ENCODE peak calls at places on chromosomes 16 and 17, in five cellular contexts. One of them, this sample, is unnamed.
A peak's percentile ranks its signal among the peaks of the same experiment; 100 is the strongest.

GRCh38 chr16:51151435-51151950 is 423 bp upstream of the SALL1 start:
- DNase-seq in HCT116: no peak
- DNase-seq in PC-3: no peak
- DNase-seq in fibroblast of pulmonary artery: peak; percentile 79
- DNase-seq in CD8-positive, alpha-beta T cell: no peak
- DNase-seq in this sample: no peak

GRCh38 chr16:508884-509736 is 18.4 kb upstream of the CAPN15 start:
- DNase-seq in CD8-positive, alpha-beta T cell: no peak
- DNase-seq in HCT116: no peak
- DNase-seq in fibroblast of pulmonary artery: peak; percentile 14
- DNase-seq in PC-3: no peak
- DNase-seq in this sample: no peak

GRCh38 chr16:53220585-53220984 is 165.8 kb downstream of the CHD9 start:
- DNase-seq in PC-3: no peak
- DNase-seq in CD8-positive, alpha-beta T cell: peak; percentile 12
- DNase-seq in fibroblast of pulmonary artery: peak; percentile 60
- DNase-seq in HCT116: no peak
- DNase-seq in this sample: no peak

GRCh38 chr17:37239690-37240344 is 136.0 kb upstream of the C17orf78 start:
- DNase-seq in PC-3: peak; percentile 38
- DNase-seq in HCT116: peak; percentile 3
- DNase-seq in CD8-positive, alpha-beta T cell: no peak
- DNase-seq in fibroblast of pulmonary artery: peak; percentile 62
- DNase-seq in this sample: peak; percentile 28

GRCh38 chr16:35187665-35188225 is 1728.3 kb downstream of the TP53TG3F start:
- DNase-seq in fibroblast of pulmonary artery: no peak
- DNase-seq in PC-3: no peak
- DNase-seq in HCT116: no peak
- DNase-seq in CD8-positive, alpha-beta T cell: no peak
- DNase-seq in this sample: no peak

GRCh38 chr17:80663783-80664206 is 119.2 kb downstream of the RPTOR start:
- DNase-seq in HCT116: no peak
- DNase-seq in PC-3: no peak
- DNase-seq in fibroblast of pulmonary artery: peak; percentile 20
- DNase-seq in CD8-positive, alpha-beta T cell: peak; percentile 38
- DNase-seq in this sample: no peak

GRCh38 chr16:25605381-25605780 is 86.4 kb upstream of the HS3ST4 start:
- DNase-seq in HCT116: no peak
- DNase-seq in fibroblast of pulmonary artery: no peak
- DNase-seq in PC-3: no peak
- DNase-seq in CD8-positive, alpha-beta T cell: no peak
- DNase-seq in this sample: no peak

GRCh38 chr16:89738072-89738377 is 16.7 kb downstream of the ZNF276 start:
- DNase-seq in HCT116: no peak
- DNase-seq in fibroblast of pulmonary artery: no peak
- DNase-seq in CD8-positive, alpha-beta T cell: no peak
- DNase-seq in PC-3: no peak
- DNase-seq in this sample: no peak

GRCh38 chr17:34542700-34543336 is 36.6 kb upstream of the TMEM132E start:
- DNase-seq in fibroblast of pulmonary artery: peak; percentile 31
- DNase-seq in CD8-positive, alpha-beta T cell: peak; percentile 56
- DNase-seq in HCT116: no peak
- DNase-seq in PC-3: peak; percentile 48
- DNase-seq in this sample: peak; percentile 42

GRCh38 chr16:85690469-85691064 is 1.8 kb upstream of the GINS2 start:
- DNase-seq in fibroblast of pulmonary artery: no peak
- DNase-seq in HCT116: no peak
- DNase-seq in CD8-positive, alpha-beta T cell: no peak
- DNase-seq in PC-3: no peak
- DNase-seq in this sample: no peak

GRCh38 chr17:43713494-43714162 is 45.0 kb downstream of the SOST start:
- DNase-seq in CD8-positive, alpha-beta T cell: no peak
- DNase-seq in PC-3: peak; percentile 60
- DNase-seq in HCT116: no peak
- DNase-seq in fibroblast of pulmonary artery: peak; percentile 26
- DNase-seq in this sample: peak; percentile 56

GRCh38 chr16:77835111-77835510 is 46.7 kb downstream of the VAT1L start:
- DNase-seq in CD8-positive, alpha-beta T cell: no peak
- DNase-seq in fibroblast of pulmonary artery: no peak
- DNase-seq in HCT116: no peak
- DNase-seq in PC-3: no peak
- DNase-seq in this sample: no peak

GRCh38 chr17:16989953-16990860 is 18.3 kb upstream of the TNFRSF13B start:
- DNase-seq in fibroblast of pulmonary artery: no peak
- DNase-seq in HCT116: no peak
- DNase-seq in CD8-positive, alpha-beta T cell: no peak
- DNase-seq in PC-3: peak; percentile 24
- DNase-seq in this sample: no peak

GRCh38 chr17:81039854-81040758 is 5.2 kb downstream of the BAIAP2 start:
- DNase-seq in PC-3: peak; percentile 65
- DNase-seq in fibroblast of pulmonary artery: peak; percentile 62
- DNase-seq in CD8-positive, alpha-beta T cell: no peak
- DNase-seq in HCT116: no peak
- DNase-seq in this sample: no peak

GRCh38 chr16:61435356-61435755 is 600.9 kb downstream of the CDH8 start:
- DNase-seq in CD8-positive, alpha-beta T cell: no peak
- DNase-seq in PC-3: peak; percentile 3
- DNase-seq in fibroblast of pulmonary artery: no peak
- DNase-seq in HCT116: no peak
- DNase-seq in this sample: no peak

GRCh38 chr17:40309031-40309937 is at the start of gene RARA:
- DNase-seq in CD8-positive, alpha-beta T cell: peak; percentile 55
- DNase-seq in fibroblast of pulmonary artery: peak; percentile 47
- DNase-seq in PC-3: no peak
- DNase-seq in HCT116: no peak
- DNase-seq in this sample: peak; percentile 74

GRCh38 chr17:7191571-7192270 is 12.6 kb upstream of the ASGR1 start:
- DNase-seq in HCT116: no peak
- DNase-seq in CD8-positive, alpha-beta T cell: peak; percentile 27
- DNase-seq in fibroblast of pulmonary artery: no peak
- DNase-seq in PC-3: peak; percentile 34
- DNase-seq in this sample: peak; percentile 57

GRCh38 chr17:76642994-76643393 is 563 bp downstream of the ST6GALNAC1 start:
- DNase-seq in CD8-positive, alpha-beta T cell: no peak
- DNase-seq in fibroblast of pulmonary artery: no peak
- DNase-seq in HCT116: no peak
- DNase-seq in PC-3: no peak
- DNase-seq in this sample: no peak

GRCh38 chr16:2231016-2231931 is 5.0 kb upstream of the DNASE1L2 start:
- DNase-seq in HCT116: no peak
- DNase-seq in fibroblast of pulmonary artery: no peak
- DNase-seq in CD8-positive, alpha-beta T cell: no peak
- DNase-seq in PC-3: no peak
- DNase-seq in this sample: no peak

GRCh38 chr17:38735161-38735997 is 5.2 kb downstream of the CISD3 start:
- DNase-seq in CD8-positive, alpha-beta T cell: peak; percentile 82
- DNase-seq in HCT116: no peak
- DNase-seq in fibroblast of pulmonary artery: peak; percentile 39
- DNase-seq in PC-3: peak; percentile 21
- DNase-seq in this sample: peak; percentile 87

GRCh38 chr17:67829331-67829730 is 4.0 kb downstream of the BPTF start:
- DNase-seq in HCT116: no peak
- DNase-seq in PC-3: peak; percentile 63
- DNase-seq in CD8-positive, alpha-beta T cell: no peak
- DNase-seq in fibroblast of pulmonary artery: no peak
- DNase-seq in this sample: no peak

GRCh38 chr17:57834146-57834741 is 15.6 kb downstream of the MRPS23 start:
- DNase-seq in fibroblast of pulmonary artery: no peak
- DNase-seq in CD8-positive, alpha-beta T cell: no peak
- DNase-seq in HCT116: no peak
- DNase-seq in PC-3: peak; percentile 96
- DNase-seq in this sample: no peak

GRCh38 chr17:69870091-69870530 is 204.9 kb upstream of the KCNJ16 start:
- DNase-seq in CD8-positive, alpha-beta T cell: no peak
- DNase-seq in PC-3: peak; percentile 95
- DNase-seq in HCT116: no peak
- DNase-seq in fibroblast of pulmonary artery: peak; percentile 19
- DNase-seq in this sample: peak; percentile 10

GRCh38 chr16:89583895-89584644 is 8.5 kb downstream of the CPNE7 start:
- DNase-seq in CD8-positive, alpha-beta T cell: no peak
- DNase-seq in HCT116: no peak
- DNase-seq in fibroblast of pulmonary artery: no peak
- DNase-seq in PC-3: no peak
- DNase-seq in this sample: no peak

GRCh38 chr16:84281077-84281476 is 13.6 kb upstream of the WFDC1 start:
- DNase-seq in HCT116: peak; percentile 78
- DNase-seq in PC-3: peak; percentile 8
- DNase-seq in fibroblast of pulmonary artery: peak; percentile 34
- DNase-seq in CD8-positive, alpha-beta T cell: no peak
- DNase-seq in this sample: no peak

DNA sequence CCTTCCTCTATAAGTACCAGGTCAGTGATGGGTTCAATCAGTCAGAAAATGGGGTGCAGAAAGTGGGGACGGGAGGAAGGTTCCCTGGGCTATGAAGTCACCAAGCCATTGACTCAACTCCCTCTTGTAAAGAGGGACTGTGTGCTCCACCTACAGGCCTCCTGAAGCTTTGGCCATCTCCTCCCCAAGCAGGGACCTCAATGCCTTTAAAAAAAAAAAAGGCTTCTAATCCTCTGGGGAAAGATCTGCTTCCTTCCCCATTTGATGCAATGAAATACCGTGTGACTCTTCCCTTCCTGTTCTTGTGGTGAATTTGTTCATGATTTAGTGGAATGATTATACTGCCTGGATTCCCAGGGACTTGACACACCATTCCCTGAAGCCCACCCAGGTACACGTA is 30.8 kb downstream of the VWA3A start:
- DNase-seq in HCT116: peak; percentile 2
- DNase-seq in fibroblast of pulmonary artery: peak; percentile 6
- DNase-seq in CD8-positive, alpha-beta T cell: no peak
- DNase-seq in PC-3: no peak
- DNase-seq in this sample: no peak
- TF ChIP-seq CTCF in HCT116: peak; percentile 33
- TF ChIP-seq CTCF in fibroblast of pulmonary artery: no peak
- TF ChIP-seq CTCF in CD8-positive, alpha-beta T cell: no peak
- TF ChIP-seq CTCF in PC-3: peak; percentile 26
- TF ChIP-seq CTCF in this sample: no peak

GRCh38 chr16:56788435-56788834 is 58.5 kb downstream of the NUP93 start:
- DNase-seq in CD8-positive, alpha-beta T cell: no peak
- DNase-seq in PC-3: no peak
- DNase-seq in fibroblast of pulmonary artery: no peak
- DNase-seq in HCT116: no peak
- DNase-seq in this sample: no peak

GRCh38 chr16:56787185-56787584 is 57.3 kb downstream of the NUP93 start:
- DNase-seq in fibroblast of pulmonary artery: no peak
- DNase-seq in PC-3: no peak
- DNase-seq in HCT116: no peak
- DNase-seq in CD8-positive, alpha-beta T cell: no peak
- DNase-seq in this sample: no peak

GRCh38 chr16:56792960-56793359 is 63.0 kb downstream of the NUP93 start:
- DNase-seq in PC-3: no peak
- DNase-seq in CD8-positive, alpha-beta T cell: no peak
- DNase-seq in fibroblast of pulmonary artery: no peak
- DNase-seq in HCT116: no peak
- DNase-seq in this sample: no peak

GRCh38 chr16:56793504-56793903 is 63.6 kb downstream of the NUP93 start:
- DNase-seq in CD8-positive, alpha-beta T cell: no peak
- DNase-seq in HCT116: no peak
- DNase-seq in PC-3: peak; percentile 40
- DNase-seq in fibroblast of pulmonary artery: peak; percentile 72
- DNase-seq in this sample: no peak

DNA sequence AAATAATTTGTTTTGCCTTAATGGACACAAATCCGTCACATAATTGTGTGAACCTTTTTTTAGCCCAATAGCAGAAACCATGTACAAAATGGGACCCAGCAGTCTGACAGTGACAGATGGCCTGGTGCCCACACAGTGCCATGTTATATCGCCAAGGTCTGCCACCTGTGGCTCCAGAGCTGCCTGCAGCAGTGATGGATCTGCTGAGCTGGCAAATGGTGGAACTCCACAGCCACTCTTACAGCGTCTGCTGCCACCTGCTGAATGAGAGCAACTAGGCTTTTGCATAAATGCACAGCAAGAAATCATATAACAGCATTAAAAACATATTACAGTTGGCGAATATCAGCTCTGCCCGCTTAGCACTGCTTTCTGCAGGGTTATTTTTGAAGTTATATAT is 59.4 kb downstream of the NUP93 start:
- DNase-seq in PC-3: peak; percentile 56
- DNase-seq in HCT116: peak; percentile 55
- DNase-seq in CD8-positive, alpha-beta T cell: no peak
- DNase-seq in fibroblast of pulmonary artery: peak; percentile 48
- DNase-seq in this sample: no peak
- TF ChIP-seq CTCF in PC-3: peak; percentile 57
- TF ChIP-seq CTCF in HCT116: peak; percentile 62
- TF ChIP-seq CTCF in CD8-positive, alpha-beta T cell: peak; percentile 23
- TF ChIP-seq CTCF in fibroblast of pulmonary artery: peak; percentile 32
- TF ChIP-seq CTCF in this sample: peak; percentile 40

DNA sequence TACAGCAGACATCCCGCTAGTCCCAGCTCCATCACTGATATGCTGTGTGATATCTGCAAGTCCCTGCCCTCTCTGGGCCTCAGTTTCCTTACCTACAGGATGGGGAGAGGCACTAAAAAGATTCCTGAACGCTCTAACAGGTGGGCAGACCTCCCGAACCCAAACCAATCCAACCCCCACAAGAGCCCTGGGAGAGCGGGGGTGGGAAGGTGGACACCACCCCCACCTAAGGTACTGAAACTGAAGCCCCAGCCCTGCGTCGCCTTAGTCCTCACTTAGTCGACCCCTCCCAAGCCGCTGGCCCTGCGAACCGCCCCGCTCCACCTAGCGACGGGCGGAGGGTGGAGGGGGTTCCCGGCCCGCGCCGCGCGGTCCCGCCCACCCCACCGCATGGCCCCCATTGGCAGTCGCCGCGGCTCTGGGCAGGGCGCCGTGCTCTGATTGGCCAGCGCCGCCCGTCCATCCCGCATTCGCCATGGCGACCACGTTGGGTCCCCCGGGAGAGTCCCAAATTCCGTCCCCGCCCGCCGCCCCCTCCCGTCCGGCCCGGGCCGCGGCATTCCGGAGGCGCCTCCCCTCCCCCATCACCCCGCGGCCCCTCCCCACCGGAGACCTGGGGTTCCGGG is 578 bp downstream of the CCDC102A start:
- DNase-seq in fibroblast of pulmonary artery: peak; percentile 92
- DNase-seq in PC-3: peak; percentile 81
- DNase-seq in HCT116: peak; percentile 79
- DNase-seq in CD8-positive, alpha-beta T cell: peak; percentile 92
- DNase-seq in this sample: peak; percentile 98
- TF ChIP-seq CTCF in fibroblast of pulmonary artery: no peak
- TF ChIP-seq CTCF in PC-3: no peak
- TF ChIP-seq CTCF in HCT116: no peak
- TF ChIP-seq CTCF in CD8-positive, alpha-beta T cell: no peak
- TF ChIP-seq CTCF in this sample: peak; percentile 20

DNA sequence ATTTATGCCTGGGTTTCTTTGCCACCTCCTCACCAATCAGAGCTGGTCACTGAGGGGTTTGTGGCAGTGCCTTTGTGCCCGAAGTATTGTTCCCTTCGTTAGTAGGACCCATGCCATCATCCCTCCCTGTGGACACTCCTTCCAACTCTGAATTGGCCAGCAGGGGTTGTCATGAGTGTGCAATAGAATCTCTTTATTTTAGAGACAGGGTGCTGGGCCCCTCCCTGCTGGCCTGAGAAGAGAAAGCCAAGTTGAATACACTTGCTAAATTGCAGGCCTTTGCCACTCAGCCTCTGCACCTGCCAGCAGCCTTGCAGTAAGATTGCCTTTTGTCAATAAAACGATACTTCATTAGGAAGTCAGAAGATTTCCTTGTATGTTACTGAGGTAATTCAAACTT is 40.7 kb upstream of the SLC12A3 start:
- DNase-seq in CD8-positive, alpha-beta T cell: no peak
- DNase-seq in fibroblast of pulmonary artery: no peak
- DNase-seq in HCT116: no peak
- DNase-seq in PC-3: no peak
- DNase-seq in this sample: no peak
- TF ChIP-seq CTCF in CD8-positive, alpha-beta T cell: no peak
- TF ChIP-seq CTCF in fibroblast of pulmonary artery: peak; percentile 20
- TF ChIP-seq CTCF in HCT116: peak; percentile 26
- TF ChIP-seq CTCF in PC-3: no peak
- TF ChIP-seq CTCF in this sample: no peak